ENCODE peak calls at places on chromosomes 12 and 14, in ten cellular contexts. F, H, P, V, O, M, R, B, U and W are unnamed samples.

GRCh38 chr12:33721561-33721960 is 281.9 kb upstream of the SYT10 start:
- DNase-seq in F (no peak), H (no peak), P (no peak), V (no peak), O (no peak), M (no peak), R (no peak), B (no peak), U (no peak), W (no peak)

GRCh38 chr14:28807518-28807917 is 40.9 kb downstream of the FOXG1 start:
- DNase-seq in F (no peak), H (no peak), P (no peak), V (no peak), O (no peak), M (no peak), R (no peak), B (no peak), U (no peak), W (no peak)

GRCh38 chr12:40325349-40325960 is 100.7 kb downstream of the LRRK2 start:
- DNase-seq in F (peak), H (peak), P (no peak), V (no peak), O (no peak), M (no peak), R (no peak), B (peak), U (no peak), W (no peak)

GRCh38 chr12:108374596-108375320 is 35.6 kb upstream of the CMKLR1 start:
- DNase-seq in F (no peak), H (no peak), P (no peak), V (peak), O (no peak), M (no peak), R (no peak), B (peak), U (no peak), W (no peak)

GRCh38 chr14:77151918-77152588 is 10.5 kb upstream of the ZDHHC22 start:
- DNase-seq in F (no peak), H (no peak), P (no peak), V (no peak), O (no peak), M (no peak), R (no peak), B (peak), U (no peak), W (no peak)

GRCh38 chr14:96104469-96105057 is 65.4 kb downstream of the C14orf132 start:
- DNase-seq in F (no peak), H (peak), P (peak), V (no peak), O (peak), M (peak), R (no peak), B (peak), U (no peak), W (no peak)

GRCh38 chr12:79673334-79673733 is 17.4 kb downstream of the PAWR start:
- DNase-seq in F (no peak), H (no peak), P (no peak), V (no peak), O (no peak), M (no peak), R (no peak), B (no peak), U (no peak), W (no peak)

GRCh38 chr12:42798811-42799438 is 209.4 kb upstream of the PRICKLE1 start:
- DNase-seq in F (no peak), H (no peak), P (no peak), V (no peak), O (no peak), M (no peak), R (no peak), B (peak), U (no peak), W (no peak)

GRCh38 chr12:75270157-75270556 is 60.0 kb downstream of the CAPS2 start:
- DNase-seq in F (no peak), H (no peak), P (no peak), V (no peak), O (no peak), M (no peak), R (no peak), B (no peak), U (no peak), W (no peak)
- TF ChIP-seq CTCF in F (no peak), H (no peak), P (no peak), V (no peak), O (no peak), M (no peak), R (no peak), B (no peak), U (no peak), W (no peak)

GRCh38 chr14:90511252-90511651 is 114.4 kb downstream of the CALM1 start:
- DNase-seq in F (no peak), H (no peak), P (no peak), V (no peak), O (no peak), M (no peak), R (no peak), B (no peak), U (no peak), W (no peak)

GRCh38 chr14:90510208-90510607 is 113.4 kb downstream of the CALM1 start:
- DNase-seq in F (no peak), H (peak), P (peak), V (no peak), O (no peak), M (no peak), R (no peak), B (no peak), U (no peak), W (no peak)

GRCh38 chr14:90508536-90509254 is 111.9 kb downstream of the CALM1 start:
- DNase-seq in F (no peak), H (peak), P (no peak), V (no peak), O (no peak), M (no peak), R (no peak), B (no peak), U (no peak), W (peak)

GRCh38 chr14:90508073-90508472 is 111.2 kb downstream of the CALM1 start:
- DNase-seq in F (no peak), H (no peak), P (no peak), V (no peak), O (no peak), M (no peak), R (no peak), B (no peak), U (no peak), W (no peak)

GRCh38 chr14:90509403-90509802 is 112.6 kb downstream of the CALM1 start:
- DNase-seq in F (no peak), H (no peak), P (no peak), V (no peak), O (no peak), M (no peak), R (no peak), B (no peak), U (no peak), W (no peak)
- TF ChIP-seq CTCF in F (no peak), H (no peak), P (no peak), V (no peak), O (no peak), M (no peak), R (no peak), B (no peak), U (no peak), W (no peak)

GRCh38 chr12:111155521-111155920 is 213.4 kb downstream of the PHETA1 start:
- DNase-seq in F (no peak), H (no peak), P (no peak), V (no peak), O (no peak), M (no peak), R (no peak), B (no peak), U (no peak), W (no peak)

GRCh38 chr12:111155020-111155419 is 213.9 kb downstream of the PHETA1 start:
- DNase-seq in F (no peak), H (no peak), P (no peak), V (no peak), O (no peak), M (no peak), R (no peak), B (no peak), U (no peak), W (no peak)

GRCh38 chr12:111157486-111157885 is 211.4 kb downstream of the PHETA1 start:
- DNase-seq in F (no peak), H (no peak), P (no peak), V (no peak), O (no peak), M (no peak), R (no peak), B (no peak), U (no peak), W (no peak)

GRCh38 chr12:111154180-111154579 is 214.7 kb downstream of the PHETA1 start:
- DNase-seq in F (no peak), H (no peak), P (no peak), V (no peak), O (no peak), M (no peak), R (no peak), B (no peak), U (no peak), W (no peak)

GRCh38 chr12:111156304-111156703 is 212.6 kb downstream of the PHETA1 start:
- DNase-seq in F (no peak), H (no peak), P (no peak), V (no peak), O (no peak), M (no peak), R (no peak), B (no peak), U (no peak), W (no peak)
- TF ChIP-seq CTCF in F (no peak), H (no peak), P (no peak), V (no peak), O (no peak), M (no peak), R (no peak), B (no peak), U (no peak), W (no peak)

DNA sequence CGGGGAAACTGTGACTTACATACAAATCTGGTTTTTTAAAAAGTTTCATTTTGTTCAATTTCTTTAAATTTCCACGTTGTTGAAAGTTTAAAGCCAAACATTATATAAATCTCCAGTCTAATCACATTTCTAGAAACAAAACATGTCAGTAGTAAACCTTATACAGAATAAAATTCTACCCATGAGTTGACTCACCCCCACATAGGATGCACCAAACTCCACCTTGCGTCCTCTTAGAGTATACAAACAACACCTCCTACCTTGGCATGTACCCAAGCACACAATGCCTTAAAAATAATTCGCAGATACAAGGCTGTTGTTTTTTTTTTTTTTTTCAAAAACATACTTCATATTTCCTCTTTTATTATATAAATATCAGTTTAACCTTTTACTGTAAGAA is 3.4 kb downstream of the FBXL14 start:
- DNase-seq in F (peak), H (no peak), P (no peak), V (no peak), O (no peak), M (no peak), R (no peak), B (no peak), U (no peak), W (no peak)
- TF ChIP-seq CTCF in F (peak), H (no peak), P (no peak), V (no peak), O (no peak), M (no peak), R (peak), B (no peak), U (no peak), W (no peak)